ENCODE peak calls at places on chromosomes 13 and 19, in nine cellular contexts. W is ovary, V is transverse colon, L is A549, G is upper lobe of left lung, P is SK-N-SH, X is sigmoid colon, E is stomach, H is tibial nerve. K is an unnamed sample.

GRCh38 chr13:97659602-97660001 is 225.6 kb downstream of the RAP2A start:
- DNase-seq in W (no peak), V (no peak), L (peak; percentile 1), G (no peak), P (peak; percentile 46), X (no peak), E (no peak), H (no peak), K (no peak)

GRCh38 chr19:1168877-1169791 is 4.9 kb downstream of the SBNO2 start:
- DNase-seq in W (peak; percentile 76), V (no peak), L (peak; percentile 73), G (peak; percentile 82), P (no peak), X (peak; percentile 80), E (peak; percentile 82), H (no peak), K (peak; percentile 69)

GRCh38 chr19:19342086-19343015 is 21.7 kb downstream of the MAU2 start:
- DNase-seq in W (no peak), V (peak; percentile 65), L (peak; percentile 70), G (peak; percentile 93), P (peak; percentile 94), X (no peak), E (peak; percentile 76), H (no peak), K (no peak)

GRCh38 chr13:98370806-98371553 is 193.9 kb upstream of the RNF113B start:
- DNase-seq in W (peak; percentile 72), V (peak; percentile 31), L (no peak), G (no peak), P (no peak), X (peak; percentile 88), E (peak; percentile 69), H (peak; percentile 52), K (no peak)

GRCh38 chr19:5587071-5587455 is 19.3 kb upstream of the TINCR start:
- DNase-seq in W (no peak), V (no peak), L (no peak), G (no peak), P (peak; percentile 45), X (no peak), E (no peak), H (no peak), K (no peak)

GRCh38 chr13:67118277-67118676 is 111.9 kb downstream of the PCDH9 start:
- DNase-seq in W (no peak), V (no peak), L (no peak), G (no peak), P (no peak), X (no peak), E (no peak), H (no peak), K (no peak)

GRCh38 chr13:27605610-27606200 is 14.6 kb downstream of the LNX2 start:
- DNase-seq in W (no peak), V (no peak), L (no peak), G (no peak), P (no peak), X (no peak), E (no peak), H (no peak), K (no peak)

GRCh38 chr13:73849292-73849691 is 284.9 kb downstream of the KLF12 start:
- DNase-seq in W (no peak), V (peak; percentile 28), L (peak; percentile 60), G (no peak), P (no peak), X (no peak), E (no peak), H (no peak), K (no peak)

GRCh38 chr19:35781650-35782049 is 6.3 kb downstream of the ARHGAP33 start:
- DNase-seq in W (no peak), V (no peak), L (no peak), G (peak; percentile 50), P (no peak), X (no peak), E (no peak), H (no peak), K (no peak)

GRCh38 chr13:98517576-98518310 is 59.2 kb downstream of the STK24 start:
- DNase-seq in W (no peak), V (no peak), L (no peak), G (no peak), P (no peak), X (no peak), E (no peak), H (no peak), K (no peak)

GRCh38 chr13:25980255-25980654 is 71.6 kb downstream of the SHISA2 start:
- DNase-seq in W (no peak), V (no peak), L (peak; percentile 22), G (no peak), P (peak; percentile 40), X (no peak), E (no peak), H (no peak), K (no peak)

GRCh38 chr13:49055021-49055420 is 79.3 kb downstream of the FNDC3A start:
- DNase-seq in W (no peak), V (no peak), L (no peak), G (no peak), P (no peak), X (no peak), E (no peak), H (no peak), K (no peak)

GRCh38 chr19:7965259-7965841 is 21.9 kb upstream of the TIMM44 start:
- DNase-seq in W (no peak), V (no peak), L (no peak), G (no peak), P (no peak), X (no peak), E (no peak), H (no peak), K (no peak)

DNA sequence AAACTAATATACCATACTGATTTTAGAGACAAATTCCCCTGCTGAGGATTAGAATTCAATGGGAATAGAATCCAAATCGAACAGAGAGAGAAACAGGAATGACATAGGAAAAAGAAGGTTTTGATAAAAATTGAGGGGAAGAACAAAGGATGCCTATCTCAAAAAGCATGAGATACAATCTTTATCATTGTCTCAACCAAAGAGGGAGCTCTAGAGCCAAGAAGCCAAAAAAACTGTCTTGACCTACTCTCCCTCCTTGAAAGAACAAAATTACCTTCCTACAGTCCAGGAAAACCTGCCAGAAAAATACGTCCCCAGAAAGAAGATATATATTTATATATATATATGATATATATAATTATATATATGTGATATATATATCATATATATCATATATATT is 39.2 kb upstream of the MIR17HG start:
- DNase-seq in W (no peak), V (no peak), L (no peak), G (no peak), P (no peak), X (no peak), E (no peak), H (no peak), K (no peak)
- TF ChIP-seq CTCF in W (no peak), V (no peak), L (no peak), G (no peak), P (peak; percentile 30), X (no peak), E (no peak), H (no peak), K (no peak)

GRCh38 chr13:40384976-40385857 is 281.2 kb downstream of the FOXO1 start:
- DNase-seq in W (no peak), V (no peak), L (no peak), G (no peak), P (no peak), X (no peak), E (no peak), H (no peak), K (no peak)

GRCh38 chr13:40383922-40384321 is 282.5 kb downstream of the FOXO1 start:
- DNase-seq in W (no peak), V (no peak), L (no peak), G (no peak), P (no peak), X (no peak), E (no peak), H (no peak), K (no peak)

GRCh38 chr13:40385858-40386180 is 280.6 kb downstream of the FOXO1 start:
- DNase-seq in W (no peak), V (no peak), L (no peak), G (no peak), P (no peak), X (no peak), E (no peak), H (no peak), K (no peak)

GRCh38 chr13:40381935-40382764 is 284.3 kb downstream of the FOXO1 start:
- DNase-seq in W (no peak), V (no peak), L (no peak), G (peak; percentile 40), P (no peak), X (peak; percentile 72), E (no peak), H (peak; percentile 45), K (no peak)

DNA sequence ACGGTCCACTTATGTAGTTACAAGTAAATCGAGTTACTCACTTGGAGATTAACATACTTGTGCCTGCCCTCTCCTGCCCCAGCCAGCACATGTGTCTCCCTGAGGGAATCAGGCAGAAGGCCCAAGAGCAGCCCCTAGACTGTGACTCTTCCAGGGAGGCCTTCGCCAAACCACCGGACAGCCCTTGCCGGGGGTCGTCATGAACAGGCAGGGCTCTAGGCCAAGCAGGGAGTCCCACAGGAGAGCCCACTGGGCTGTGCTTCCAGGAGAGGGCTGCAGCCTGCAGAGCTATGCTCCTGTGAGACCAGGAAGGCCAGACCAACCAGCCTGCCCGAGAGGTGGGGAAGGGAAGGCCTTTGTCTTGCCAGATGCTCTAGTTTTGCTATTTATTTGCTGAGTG is 283.3 kb downstream of the FOXO1 start:
- DNase-seq in W (no peak), V (no peak), L (no peak), G (peak; percentile 53), P (peak; percentile 39), X (no peak), E (no peak), H (no peak), K (no peak)
- TF ChIP-seq EP300 in W (no peak), V (no peak), L (no peak), G (no peak), P (no peak), X (no peak), E (no peak), H (no peak), K (no peak)

DNA sequence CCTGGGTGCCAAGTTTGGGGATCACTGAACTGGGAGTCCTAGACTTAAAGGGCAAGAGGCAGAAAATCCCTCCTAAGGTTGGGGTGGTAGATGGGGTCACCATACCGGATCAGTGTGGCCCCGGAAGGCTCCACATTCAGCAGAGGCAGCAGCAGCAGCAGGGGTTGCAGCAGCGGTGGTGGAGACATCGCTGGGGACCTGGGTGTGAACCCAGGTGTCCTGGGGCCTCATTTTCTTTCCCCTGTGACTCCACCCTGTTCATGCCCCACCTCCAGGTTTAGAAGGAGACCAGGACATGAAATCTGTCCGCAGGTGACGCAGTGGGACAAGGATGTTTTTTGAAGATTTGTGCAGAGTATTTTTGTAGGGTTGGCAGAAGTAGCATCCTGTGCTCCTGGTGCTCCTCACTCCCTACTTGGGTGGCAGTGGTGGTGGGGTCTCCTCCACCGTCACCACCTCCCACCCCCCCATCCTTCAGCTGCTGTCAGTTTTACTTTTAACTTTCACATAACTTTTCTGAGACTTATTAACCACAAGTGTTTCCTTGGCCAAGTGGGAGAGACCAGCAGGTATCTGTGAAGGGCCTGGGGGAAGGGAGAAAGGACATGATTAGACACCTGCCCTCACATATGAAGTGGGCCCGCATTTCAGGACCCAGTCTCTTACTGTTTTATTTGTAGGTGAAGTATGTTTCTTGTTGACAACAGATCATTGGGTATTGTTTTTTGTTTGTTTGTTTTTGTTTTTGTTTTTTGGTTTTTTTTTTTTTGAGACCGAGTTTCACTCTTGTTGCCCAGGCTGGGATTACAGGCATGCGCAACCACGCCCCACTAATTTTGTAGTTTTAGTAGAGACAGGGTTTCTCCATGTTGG is at the start of gene NAPSA:
- DNase-seq in W (no peak), V (no peak), L (no peak), G (peak; percentile 27), P (no peak), X (no peak), E (no peak), H (no peak), K (no peak)
- H3K4me3 ChIP-seq in W (no peak within 1 kb of the TSS), V (no peak within 1 kb of the TSS), L (no peak within 1 kb of the TSS), G (no peak within 1 kb of the TSS), P (no peak within 1 kb of the TSS), X (no peak within 1 kb of the TSS), E (no peak within 1 kb of the TSS), H (no peak within 1 kb of the TSS), K (no peak within 1 kb of the TSS)

GRCh38 chr13:77391475-77391874 is 64.6 kb upstream of the MYCBP2 start:
- DNase-seq in W (no peak), V (no peak), L (no peak), G (no peak), P (no peak), X (no peak), E (no peak), H (no peak), K (no peak)
- TF ChIP-seq CTCF in W (no peak), V (no peak), L (no peak), G (no peak), P (no peak), X (no peak), E (no peak), H (no peak), K (no peak)

K was measured in suprapubic skin.